ENCODE peak calls at places on chromosomes 4 and X, in five cellular contexts. One of them, this sample, is unnamed.

GRCh38 chr4:140903522-140903928 is 147.3 kb upstream of the TBC1D9 start:
- DNase-seq in BE2C: peak
- DNase-seq in choroid plexus epithelial cell: no peak
- DNase-seq in fibroblast of mammary gland: no peak
- DNase-seq in transverse colon: no peak
- DNase-seq in this sample: peak

GRCh38 chrX:65451663-65452062 is 82.9 kb downstream of the LAS1L start:
- DNase-seq in fibroblast of mammary gland: peak
- DNase-seq in choroid plexus epithelial cell: peak
- DNase-seq in BE2C: peak
- DNase-seq in transverse colon: peak
- DNase-seq in this sample: peak

GRCh38 chr4:142408003-142408441 is 438.1 kb downstream of the INPP4B start:
- DNase-seq in choroid plexus epithelial cell: peak
- DNase-seq in transverse colon: no peak
- DNase-seq in BE2C: no peak
- DNase-seq in fibroblast of mammary gland: peak
- DNase-seq in this sample: peak

GRCh38 chrX:52576946-52577345 is 60.1 kb upstream of the XAGE1B start:
- DNase-seq in choroid plexus epithelial cell: no peak
- DNase-seq in transverse colon: peak
- DNase-seq in fibroblast of mammary gland: no peak
- DNase-seq in BE2C: no peak
- DNase-seq in this sample: no peak

GRCh38 chr4:106344324-106344970 is 24.1 kb downstream of the GIMD1 start:
- DNase-seq in fibroblast of mammary gland: peak
- DNase-seq in choroid plexus epithelial cell: peak
- DNase-seq in transverse colon: no peak
- DNase-seq in BE2C: no peak
- DNase-seq in this sample: peak

GRCh38 chrX:106902684-106903083 is 457 bp downstream of the RIPPLY1 start:
- DNase-seq in BE2C: no peak
- DNase-seq in transverse colon: no peak
- DNase-seq in fibroblast of mammary gland: no peak
- DNase-seq in choroid plexus epithelial cell: no peak
- DNase-seq in this sample: no peak

GRCh38 chr4:26174033-26174432 is 146.8 kb upstream of the RBPJ start:
- DNase-seq in choroid plexus epithelial cell: no peak
- DNase-seq in transverse colon: no peak
- DNase-seq in BE2C: no peak
- DNase-seq in fibroblast of mammary gland: no peak
- DNase-seq in this sample: no peak

GRCh38 chr4:139740531-139741041 is 75.0 kb downstream of the MGST2 start:
- DNase-seq in transverse colon: peak
- DNase-seq in BE2C: peak
- DNase-seq in choroid plexus epithelial cell: peak
- DNase-seq in fibroblast of mammary gland: peak
- DNase-seq in this sample: peak

GRCh38 chrX:27863813-27864212 is 56.0 kb downstream of the MAGEB10 start:
- DNase-seq in fibroblast of mammary gland: no peak
- DNase-seq in BE2C: no peak
- DNase-seq in choroid plexus epithelial cell: no peak
- DNase-seq in transverse colon: no peak
- DNase-seq in this sample: no peak

GRCh38 chrX:51641421-51642021 is 22.8 kb upstream of the CENPVL3 start:
- DNase-seq in transverse colon: no peak
- DNase-seq in choroid plexus epithelial cell: peak
- DNase-seq in BE2C: peak
- DNase-seq in fibroblast of mammary gland: peak
- DNase-seq in this sample: peak

GRCh38 chrX:107775734-107776511 is at the start of gene TSC22D3:
- DNase-seq in choroid plexus epithelial cell: peak
- DNase-seq in BE2C: peak
- DNase-seq in transverse colon: peak
- DNase-seq in fibroblast of mammary gland: peak
- DNase-seq in this sample: peak

GRCh38 chr4:110869862-110870577 is 247.1 kb upstream of the PITX2 start:
- DNase-seq in choroid plexus epithelial cell: no peak
- DNase-seq in BE2C: no peak
- DNase-seq in transverse colon: no peak
- DNase-seq in fibroblast of mammary gland: peak
- DNase-seq in this sample: peak

GRCh38 chr4:183903021-183903760 is 1.9 kb upstream of the STOX2 start:
- DNase-seq in choroid plexus epithelial cell: no peak
- DNase-seq in transverse colon: no peak
- DNase-seq in BE2C: no peak
- DNase-seq in fibroblast of mammary gland: no peak
- DNase-seq in this sample: no peak

GRCh38 chrX:56253832-56254703 is 21.9 kb downstream of the KLF8 start:
- DNase-seq in choroid plexus epithelial cell: no peak
- DNase-seq in transverse colon: no peak
- DNase-seq in fibroblast of mammary gland: no peak
- DNase-seq in BE2C: no peak
- DNase-seq in this sample: no peak

GRCh38 chr4:125676156-125676555 is 361.4 kb downstream of the FAT4 start:
- DNase-seq in choroid plexus epithelial cell: no peak
- DNase-seq in transverse colon: no peak
- DNase-seq in BE2C: no peak
- DNase-seq in fibroblast of mammary gland: no peak
- DNase-seq in this sample: no peak

GRCh38 chrX:1434871-1435240 is 17.9 kb downstream of the ASMTL start:
- DNase-seq in choroid plexus epithelial cell: no peak
- DNase-seq in transverse colon: no peak
- DNase-seq in BE2C: no peak
- DNase-seq in fibroblast of mammary gland: no peak
- DNase-seq in this sample: no peak

GRCh38 chr4:8939887-8940742 is 68.5 kb upstream of the HMX1 start:
- DNase-seq in transverse colon: no peak
- DNase-seq in fibroblast of mammary gland: no peak
- DNase-seq in BE2C: peak
- DNase-seq in choroid plexus epithelial cell: no peak
- DNase-seq in this sample: no peak

GRCh38 chr4:161655148-161655547 is 508.7 kb downstream of the FSTL5 start:
- DNase-seq in BE2C: no peak
- DNase-seq in fibroblast of mammary gland: no peak
- DNase-seq in choroid plexus epithelial cell: no peak
- DNase-seq in transverse colon: no peak
- DNase-seq in this sample: no peak

GRCh38 chrX:48045410-48046311 is 25.8 kb downstream of the ZNF630 start:
- DNase-seq in transverse colon: no peak
- DNase-seq in choroid plexus epithelial cell: peak
- DNase-seq in BE2C: no peak
- DNase-seq in fibroblast of mammary gland: peak
- DNase-seq in this sample: peak

GRCh38 chr4:8644461-8644891 is 51.9 kb downstream of the CPZ start:
- DNase-seq in BE2C: no peak
- DNase-seq in transverse colon: no peak
- DNase-seq in fibroblast of mammary gland: no peak
- DNase-seq in choroid plexus epithelial cell: no peak
- DNase-seq in this sample: no peak

GRCh38 chr4:54658321-54659093 is 750 bp downstream of the KIT start:
- DNase-seq in fibroblast of mammary gland: peak
- DNase-seq in BE2C: peak
- DNase-seq in choroid plexus epithelial cell: peak
- DNase-seq in transverse colon: peak
- DNase-seq in this sample: peak

GRCh38 chr4:164441131-164441530 is 312.8 kb upstream of the SMIM31 start:
- DNase-seq in fibroblast of mammary gland: no peak
- DNase-seq in BE2C: no peak
- DNase-seq in choroid plexus epithelial cell: no peak
- DNase-seq in transverse colon: no peak
- DNase-seq in this sample: no peak

GRCh38 chrX:133307637-133308485 is 89.7 kb upstream of the TFDP3 start:
- DNase-seq in BE2C: no peak
- DNase-seq in transverse colon: peak
- DNase-seq in choroid plexus epithelial cell: no peak
- DNase-seq in fibroblast of mammary gland: no peak
- DNase-seq in this sample: peak
- TF ChIP-seq CTCF in BE2C: no peak
- TF ChIP-seq CTCF in transverse colon: no peak
- TF ChIP-seq CTCF in choroid plexus epithelial cell: no peak
- TF ChIP-seq CTCF in fibroblast of mammary gland: peak
- TF ChIP-seq CTCF in this sample: no peak

GRCh38 chr4:173526724-173527102 is 3.3 kb downstream of the HAND2 start:
- DNase-seq in fibroblast of mammary gland: no peak
- DNase-seq in BE2C: no peak
- DNase-seq in choroid plexus epithelial cell: no peak
- DNase-seq in transverse colon: no peak
- DNase-seq in this sample: no peak
- H3K4me3 ChIP-seq in fibroblast of mammary gland: peak
- H3K4me3 ChIP-seq in BE2C: peak
- H3K4me3 ChIP-seq in choroid plexus epithelial cell: no peak
- H3K4me3 ChIP-seq in transverse colon: peak
- H3K4me3 ChIP-seq in this sample: peak

DNA sequence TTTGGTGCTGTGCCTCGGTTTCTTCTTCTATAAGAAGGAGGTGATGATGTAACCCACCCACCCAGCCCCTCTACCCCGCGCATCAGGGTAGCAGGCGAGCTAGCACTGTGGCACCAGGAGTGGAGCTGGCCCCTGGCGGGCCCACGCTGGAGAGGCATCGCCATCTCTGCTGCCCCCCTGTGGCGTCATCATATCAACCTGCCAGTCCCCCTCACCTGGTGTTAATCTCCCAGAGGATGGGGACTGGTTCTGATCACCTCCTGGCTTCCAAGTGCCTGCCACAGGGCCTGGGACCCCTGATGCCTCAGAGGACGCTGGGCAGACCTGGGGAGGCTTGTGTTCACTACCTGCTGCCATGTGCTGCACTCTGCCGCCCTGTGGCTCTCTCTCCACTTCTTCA is 6.3 kb upstream of the SORCS2 start:
- DNase-seq in BE2C: peak
- DNase-seq in transverse colon: no peak
- DNase-seq in fibroblast of mammary gland: no peak
- DNase-seq in choroid plexus epithelial cell: no peak
- DNase-seq in this sample: no peak
- TF ChIP-seq CTCF in BE2C: peak
- TF ChIP-seq CTCF in transverse colon: no peak
- TF ChIP-seq CTCF in fibroblast of mammary gland: peak
- TF ChIP-seq CTCF in choroid plexus epithelial cell: peak
- TF ChIP-seq CTCF in this sample: peak

GRCh38 chr4:17646693-17647092 is 32.3 kb downstream of the MED28 start:
- DNase-seq in fibroblast of mammary gland: no peak
- DNase-seq in transverse colon: peak
- DNase-seq in choroid plexus epithelial cell: no peak
- DNase-seq in BE2C: no peak
- DNase-seq in this sample: no peak

GRCh38 chr4:17639136-17639535 is 24.7 kb downstream of the MED28 start:
- DNase-seq in transverse colon: no peak
- DNase-seq in choroid plexus epithelial cell: no peak
- DNase-seq in fibroblast of mammary gland: no peak
- DNase-seq in BE2C: no peak
- DNase-seq in this sample: no peak

GRCh38 chr4:17647176-17647806 is 32.9 kb downstream of the MED28 start:
- DNase-seq in transverse colon: no peak
- DNase-seq in fibroblast of mammary gland: no peak
- DNase-seq in choroid plexus epithelial cell: no peak
- DNase-seq in BE2C: no peak
- DNase-seq in this sample: no peak

GRCh38 chr4:17647927-17648326 is 33.5 kb downstream of the MED28 start:
- DNase-seq in choroid plexus epithelial cell: no peak
- DNase-seq in transverse colon: no peak
- DNase-seq in BE2C: no peak
- DNase-seq in fibroblast of mammary gland: no peak
- DNase-seq in this sample: no peak

GRCh38 chr4:17642404-17642783 is 28.0 kb downstream of the MED28 start:
- DNase-seq in BE2C: no peak
- DNase-seq in fibroblast of mammary gland: no peak
- DNase-seq in transverse colon: no peak
- DNase-seq in choroid plexus epithelial cell: no peak
- DNase-seq in this sample: no peak
- H3K4me3 ChIP-seq in BE2C: no peak
- H3K4me3 ChIP-seq in fibroblast of mammary gland: no peak
- H3K4me3 ChIP-seq in transverse colon: no peak
- H3K4me3 ChIP-seq in choroid plexus epithelial cell: no peak
- H3K4me3 ChIP-seq in this sample: no peak

GRCh38 chr4:128068927-128069326 is 7.8 kb downstream of the LARP1B start:
- DNase-seq in fibroblast of mammary gland: peak
- DNase-seq in BE2C: peak
- DNase-seq in transverse colon: no peak
- DNase-seq in choroid plexus epithelial cell: peak
- DNase-seq in this sample: peak
- TF ChIP-seq CTCF in fibroblast of mammary gland: peak
- TF ChIP-seq CTCF in BE2C: peak
- TF ChIP-seq CTCF in transverse colon: no peak
- TF ChIP-seq CTCF in choroid plexus epithelial cell: peak
- TF ChIP-seq CTCF in this sample: peak

DNA sequence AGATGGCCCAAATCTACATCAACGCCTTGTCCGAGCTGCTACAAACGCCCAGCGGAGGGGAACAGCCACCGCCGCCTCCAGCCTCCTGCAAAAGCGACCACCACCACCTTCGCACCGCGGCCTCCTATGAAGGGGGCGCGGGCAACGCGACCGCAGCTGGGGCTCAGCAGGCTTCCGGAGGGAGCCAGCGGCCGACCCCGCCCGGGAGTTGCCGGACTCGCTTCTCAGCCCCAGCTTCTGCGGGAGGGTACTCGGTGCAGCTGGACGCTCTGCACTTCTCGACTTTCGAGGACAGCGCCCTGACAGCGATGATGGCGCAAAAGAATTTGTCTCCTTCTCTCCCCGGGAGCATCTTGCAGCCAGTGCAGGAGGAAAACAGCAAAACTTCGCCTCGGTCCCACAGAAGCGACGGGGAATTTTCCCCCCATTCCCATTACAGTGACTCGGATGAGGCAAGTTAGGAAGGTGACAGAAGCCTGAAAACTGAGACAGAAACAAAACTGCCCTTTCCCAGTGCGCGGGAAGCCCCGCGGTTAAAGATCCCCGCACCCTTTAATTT is 1.1 kb downstream of the ATOH1 start:
- DNase-seq in fibroblast of mammary gland: no peak
- DNase-seq in BE2C: no peak
- DNase-seq in transverse colon: no peak
- DNase-seq in choroid plexus epithelial cell: no peak
- DNase-seq in this sample: no peak
- H3K4me3 ChIP-seq in fibroblast of mammary gland: no peak
- H3K4me3 ChIP-seq in BE2C: peak
- H3K4me3 ChIP-seq in transverse colon: peak
- H3K4me3 ChIP-seq in choroid plexus epithelial cell: no peak
- H3K4me3 ChIP-seq in this sample: no peak

DNA sequence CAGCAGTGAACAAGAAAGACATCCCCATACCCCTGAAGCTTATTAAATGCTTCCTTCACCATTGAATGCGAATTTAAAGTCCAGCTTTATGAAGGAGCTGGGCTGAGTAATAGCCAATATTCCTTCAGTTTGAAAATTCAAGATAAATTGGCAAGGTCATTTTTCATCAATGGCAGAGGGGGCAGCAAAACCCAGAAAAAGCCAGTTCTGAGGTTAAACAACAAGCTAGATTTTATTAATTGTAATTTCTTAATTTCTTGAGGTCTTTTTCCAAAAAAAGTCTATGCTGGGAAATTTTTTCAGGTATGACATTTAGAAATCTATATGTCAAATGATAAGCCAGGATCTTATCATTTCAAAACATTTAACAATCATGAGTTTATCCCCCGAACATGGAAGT is 808.9 kb downstream of the RPA4 start:
- DNase-seq in BE2C: no peak
- DNase-seq in transverse colon: no peak
- DNase-seq in fibroblast of mammary gland: no peak
- DNase-seq in choroid plexus epithelial cell: no peak
- DNase-seq in this sample: no peak
- TF ChIP-seq CTCF in BE2C: no peak
- TF ChIP-seq CTCF in transverse colon: no peak
- TF ChIP-seq CTCF in fibroblast of mammary gland: no peak
- TF ChIP-seq CTCF in choroid plexus epithelial cell: no peak
- TF ChIP-seq CTCF in this sample: no peak

This sample was measured in AG10803.